ENCODE peak calls at places on chromosomes 6 and 20, in seven cellular contexts. M is cardiac muscle cell; P is caudate nucleus; B is RKO; R is stimulated activated CD4-positive, alpha-beta T cell treated with anti-CD3 and anti-CD28 coated beads, Interleukin-15, amount 100 ng/mL, for 24 hours; A is BJ; L is fibroblast of mammary gland. I is an unnamed sample.

GRCh38 chr6:17385660-17386059 is 7.7 kb upstream of the CAP2 start:
- DNase-seq in L (peak; percentile 9), P (no peak), M (peak; percentile 60), A (no peak), B (no peak), R (no peak), I (no peak)

GRCh38 chr20:39292193-39292736 is 330.1 kb downstream of the DHX35 start:
- DNase-seq in P (no peak), L (no peak), B (no peak), A (no peak), M (no peak), R (no peak), I (no peak)

GRCh38 chr6:33343953-33344611 is 26.5 kb upstream of the ZBTB22 start:
- DNase-seq in P (no peak), M (no peak), L (no peak), R (peak; percentile 29), A (no peak), B (no peak), I (no peak)

GRCh38 chr6:159086033-159086618 is 41.3 kb upstream of the TAGAP start:
- DNase-seq in L (no peak), B (no peak), R (no peak), P (no peak), A (no peak), M (no peak), I (no peak)

GRCh38 chr6:30881392-30881986 is 2.8 kb upstream of the DDR1 start:
- DNase-seq in P (no peak), B (no peak), A (no peak), M (no peak), L (no peak), R (no peak), I (no peak)

GRCh38 chr6:2979819-2980464 is 8.6 kb upstream of the SERPINB6 start:
- DNase-seq in B (no peak), A (no peak), R (no peak), L (no peak), M (peak; percentile 70), P (no peak), I (no peak)

GRCh38 chr6:99613398-99613704 is 6.7 kb downstream of the PRDM13 start:
- DNase-seq in P (no peak), L (peak; percentile 34), R (peak; percentile 70), A (no peak), B (no peak), M (peak; percentile 50), I (no peak)

GRCh38 chr20:44215125-44215524 is 4.6 kb upstream of the OSER1 start:
- DNase-seq in L (peak; percentile 73), R (peak; percentile 82), A (no peak), P (peak; percentile 6), M (peak; percentile 80), B (peak; percentile 85), I (peak; percentile 63)

I was measured in HCEC 1CT.